ENCODE peak calls at places on chromosomes 11 and 22, in five cellular contexts. Q is thoracic aorta, V is HCT116, A is fibroblast of the aortic adventitia, P is fibroblast of lung. T is an unnamed sample.

GRCh38 chr11:66866420-66867010 is 9.7 kb downstream of the LRFN4 start:
- DNase-seq in Q (no peak), V (no peak), A (no peak), P (no peak), T (no peak)

GRCh38 chr11:46889251-46889650 is 29.1 kb downstream of the LRP4 start:
- DNase-seq in Q (no peak), V (no peak), A (no peak), P (no peak), T (no peak)

GRCh38 chr22:29870574-29870973 is 12.4 kb upstream of the MTMR3 start:
- DNase-seq in Q (no peak), V (no peak), A (no peak), P (no peak), T (no peak)

GRCh38 chr22:46649176-46650077 is 29.2 kb downstream of the GRAMD4 start:
- DNase-seq in Q (no peak), V (no peak), A (no peak), P (peak), T (no peak)

GRCh38 chr11:57353461-57354251 is 15.5 kb downstream of the P2RX3 start:
- DNase-seq in Q (no peak), V (no peak), A (no peak), P (no peak), T (no peak)

GRCh38 chr11:121844016-121844415 is 272.0 kb downstream of the BLID start:
- DNase-seq in Q (no peak), V (no peak), A (no peak), P (no peak), T (no peak)

GRCh38 chr11:128627666-128628342 is 40.4 kb upstream of the ETS1 start:
- DNase-seq in Q (no peak), V (no peak), A (no peak), P (no peak), T (no peak)

GRCh38 chr11:36619502-36619901 is 21.5 kb upstream of the RAG2 start:
- DNase-seq in Q (no peak), V (no peak), A (peak), P (no peak), T (no peak)

GRCh38 chr11:102317768-102318103 is 452 bp downstream of the BIRC3 start:
- DNase-seq in Q (no peak), V (no peak), A (peak), P (no peak), T (no peak)

GRCh38 chr11:8682219-8683114 is at the start of the genes RPL27A and TRIM66:
- DNase-seq in Q (peak), V (peak), A (peak), P (peak), T (peak)
- TF ChIP-seq CTCF in Q (peak), V (no peak), A (peak), P (no peak), T (no peak)

DNA sequence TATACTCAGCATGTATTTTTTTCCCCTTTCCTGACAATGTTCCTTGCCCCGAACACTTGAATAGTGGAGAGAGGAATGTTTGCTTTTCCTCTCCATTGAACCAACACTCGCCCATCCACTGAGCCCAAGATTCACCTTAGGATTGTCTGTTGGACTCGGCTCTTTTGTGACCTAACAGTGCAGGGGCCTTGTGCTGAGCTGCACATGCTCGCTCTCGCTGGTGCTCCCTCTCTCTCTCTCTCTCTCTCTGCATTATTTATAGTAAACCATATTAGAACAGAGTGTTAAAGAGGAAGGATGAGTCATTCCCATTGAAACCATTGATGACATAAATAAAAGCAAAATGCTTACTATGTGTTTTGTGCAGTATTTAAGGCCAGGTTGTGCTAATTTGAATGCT is 20.7 kb downstream of the ZBTB16 start:
- DNase-seq in Q (no peak), V (no peak), A (no peak), P (peak), T (no peak)
- H3K4me3 ChIP-seq in Q (peak), V (no peak), A (no peak), P (no peak), T (no peak)

GRCh38 chr11:75831915-75832502 is 17.0 kb downstream of the UVRAG start:
- DNase-seq in Q (no peak), V (no peak), A (no peak), P (no peak), T (no peak)

GRCh38 chr11:75839851-75840250 is 24.8 kb downstream of the UVRAG start:
- DNase-seq in Q (no peak), V (no peak), A (peak), P (no peak), T (no peak)

GRCh38 chr11:75840560-75840959 is 25.6 kb downstream of the UVRAG start:
- DNase-seq in Q (no peak), V (no peak), A (no peak), P (no peak), T (no peak)

GRCh38 chr11:75836422-75836821 is 21.4 kb downstream of the UVRAG start:
- DNase-seq in Q (no peak), V (no peak), A (no peak), P (no peak), T (no peak)

DNA sequence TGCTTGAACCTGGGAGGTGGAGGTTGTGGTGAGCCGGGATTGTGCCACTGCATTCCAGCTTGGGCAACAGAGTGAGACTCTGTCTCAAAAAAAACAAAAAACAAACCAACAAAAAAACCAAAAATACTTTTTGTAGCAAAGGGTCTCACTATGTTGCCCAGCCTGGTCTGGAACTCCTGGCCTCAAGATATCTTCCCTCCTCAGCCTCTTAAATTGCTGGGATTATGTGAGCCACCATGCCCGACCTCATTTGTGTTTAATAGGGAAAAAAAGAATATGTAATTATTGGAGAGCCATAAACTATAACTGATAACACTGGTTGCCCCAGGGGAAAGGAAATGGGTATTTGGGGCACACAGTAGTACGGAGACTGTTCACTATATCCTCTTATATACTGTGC is 19.7 kb downstream of the UVRAG start:
- DNase-seq in Q (no peak), V (no peak), A (no peak), P (no peak), T (no peak)
- TF ChIP-seq CTCF in Q (no peak), V (no peak), A (no peak), P (no peak), T (no peak)

GRCh38 chr11:55572548-55572947 is 620 bp downstream of the OR4C16 start:
- DNase-seq in Q (no peak), V (no peak), A (no peak), P (no peak), T (no peak)

DNA sequence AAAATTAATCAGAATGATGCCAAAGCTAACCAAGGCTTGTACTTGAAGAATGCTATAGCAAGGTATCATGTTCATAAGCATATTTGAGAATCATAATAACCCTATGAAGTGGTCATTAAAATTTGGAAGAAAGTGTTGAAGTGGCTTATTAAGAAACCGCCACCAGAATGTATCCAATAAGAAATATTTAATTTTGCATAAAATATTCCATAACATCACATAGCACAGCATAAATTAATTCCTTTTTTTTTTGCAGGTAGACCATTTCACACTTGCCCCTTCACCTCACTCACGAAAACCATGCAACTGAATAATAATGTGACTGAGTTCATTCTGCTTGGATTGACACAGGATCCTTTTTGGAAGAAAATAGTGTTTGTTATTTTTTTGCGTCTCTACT is at the start of gene OR4C16:
- DNase-seq in Q (no peak), V (no peak), A (no peak), P (no peak), T (no peak)
- H3K4me3 ChIP-seq in Q (no peak), V (no peak), A (no peak), P (no peak), T (no peak)

GRCh38 chr22:25775501-25775900 is 33.5 kb downstream of the MYO18B start:
- DNase-seq in Q (no peak), V (no peak), A (no peak), P (peak), T (no peak)

GRCh38 chr22:25777411-25777810 is 35.4 kb downstream of the MYO18B start:
- DNase-seq in Q (no peak), V (no peak), A (no peak), P (no peak), T (no peak)

GRCh38 chr22:25779426-25779825 is 37.4 kb downstream of the MYO18B start:
- DNase-seq in Q (no peak), V (no peak), A (no peak), P (no peak), T (no peak)

GRCh38 chr22:25779890-25780289 is 37.9 kb downstream of the MYO18B start:
- DNase-seq in Q (no peak), V (no peak), A (no peak), P (no peak), T (no peak)

GRCh38 chr22:25777870-25778269 is 35.9 kb downstream of the MYO18B start:
- DNase-seq in Q (no peak), V (peak), A (peak), P (peak), T (no peak)
- TF ChIP-seq CTCF in Q (no peak), V (peak), A (peak), P (peak), T (peak)

GRCh38 chr11:69051381-69052342 is 2.9 kb downstream of the TPCN2 start:
- DNase-seq in Q (no peak), V (no peak), A (no peak), P (no peak), T (no peak)

GRCh38 chr11:69050592-69051380 is 2.1 kb downstream of the TPCN2 start:
- DNase-seq in Q (no peak), V (no peak), A (no peak), P (no peak), T (no peak)

GRCh38 chr11:69048718-69049489 is at the start of gene TPCN2:
- DNase-seq in Q (peak), V (peak), A (peak), P (peak), T (peak)

GRCh38 chr11:69049490-69049867 is 747 bp downstream of the TPCN2 start:
- DNase-seq in Q (no peak), V (no peak), A (no peak), P (no peak), T (no peak)

GRCh38 chr11:69048056-69048717 is 545 bp upstream of the TPCN2 start:
- DNase-seq in Q (no peak), V (no peak), A (no peak), P (no peak), T (no peak)
- H3K4me3 ChIP-seq in Q (peak), V (peak), A (peak), P (peak), T (peak)

DNA sequence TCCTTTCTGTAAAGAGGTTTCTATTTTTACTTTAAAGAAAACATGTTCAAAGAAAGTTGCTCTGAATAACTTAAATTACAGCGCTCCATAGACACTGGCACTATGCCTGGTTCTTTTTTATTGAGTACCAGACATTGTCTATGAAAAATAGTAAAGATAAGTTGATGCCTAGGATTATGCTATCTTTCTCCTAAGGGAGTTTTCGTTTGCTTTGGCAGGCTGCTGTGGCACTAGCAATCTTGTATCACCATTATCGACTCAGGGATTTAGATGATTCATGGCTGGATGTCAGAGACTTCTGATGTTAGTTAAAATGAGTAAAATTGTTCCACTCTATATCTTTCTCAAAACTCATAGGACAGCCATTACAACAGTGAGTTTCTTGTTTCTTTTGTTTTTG is 20.9 kb downstream of the SLN start:
- DNase-seq in Q (no peak), V (no peak), A (peak), P (no peak), T (no peak)
- TF ChIP-seq CTCF in Q (no peak), V (no peak), A (no peak), P (no peak), T (no peak)

GRCh38 chr11:65416341-65417185 is 6.0 kb upstream of the NEAT1 start:
- DNase-seq in Q (peak), V (peak), A (peak), P (peak), T (no peak)
- H3K4me3 ChIP-seq in Q (peak), V (peak), A (peak), P (no peak), T (peak)

GRCh38 chr11:43561832-43562231 is 118.7 kb upstream of the HSD17B12 start:
- DNase-seq in Q (no peak), V (no peak), A (no peak), P (no peak), T (no peak)

GRCh38 chr11:43573233-43573632 is 107.3 kb upstream of the HSD17B12 start:
- DNase-seq in Q (no peak), V (peak), A (peak), P (no peak), T (no peak)

GRCh38 chr11:43567396-43567975 is 113.1 kb upstream of the HSD17B12 start:
- DNase-seq in Q (no peak), V (peak), A (peak), P (peak), T (no peak)
- TF ChIP-seq CTCF in Q (peak), V (peak), A (peak), P (peak), T (peak)

GRCh38 chr11:76665921-76666351 is 4.6 kb downstream of the LRRC32 start:
- DNase-seq in Q (no peak), V (no peak), A (no peak), P (no peak), T (no peak)

GRCh38 chr11:76663912-76664440 is 6.6 kb downstream of the LRRC32 start:
- DNase-seq in Q (no peak), V (no peak), A (no peak), P (no peak), T (no peak)

GRCh38 chr11:76663461-76663760 is 7.1 kb downstream of the LRRC32 start:
- DNase-seq in Q (no peak), V (no peak), A (no peak), P (no peak), T (no peak)

GRCh38 chr11:76665172-76665571 is 5.4 kb downstream of the LRRC32 start:
- DNase-seq in Q (no peak), V (no peak), A (no peak), P (no peak), T (no peak)

GRCh38 chr11:76664578-76665061 is 5.9 kb downstream of the LRRC32 start:
- DNase-seq in Q (no peak), V (no peak), A (no peak), P (no peak), T (no peak)
- H3K4me3 ChIP-seq in Q (no peak), V (no peak), A (no peak), P (no peak), T (no peak)

T was measured in GM12864.